ENCODE peak calls at places on chromosomes 3 and 15, in six cellular contexts. M, G, Q, P, D and U are unnamed samples.

GRCh38 chr3:189720746-189721426 is 89.7 kb downstream of the TP63 start:
- DNase-seq in M (no peak), G (no peak), Q (no peak), P (no peak), D (no peak), U (no peak)

GRCh38 chr3:171249171-171249692 is 211.0 kb downstream of the TNIK start:
- DNase-seq in M (no peak), G (no peak), Q (no peak), P (no peak), D (no peak), U (no peak)

GRCh38 chr15:48722764-48723661 is 77.5 kb upstream of the FBN1 start:
- DNase-seq in M (no peak), G (no peak), Q (peak; percentile 85), P (no peak), D (peak; percentile 53), U (no peak)

GRCh38 chr15:44215594-44215993 is 20.5 kb upstream of the FRMD5 start:
- DNase-seq in M (no peak), G (peak; percentile 74), Q (peak; percentile 83), P (no peak), D (peak; percentile 45), U (no peak)

GRCh38 chr15:67168694-67169093 is 85.8 kb downstream of the AAGAB start:
- DNase-seq in M (no peak), G (no peak), Q (no peak), P (peak; percentile 42), D (no peak), U (no peak)

GRCh38 chr15:63888146-63888545 is 54.4 kb upstream of the HERC1 start:
- DNase-seq in M (no peak), G (no peak), Q (no peak), P (peak; percentile 53), D (no peak), U (no peak)

GRCh38 chr3:71752911-71753715 is 542 bp upstream of the GPR27 start:
- DNase-seq in M (no peak), G (no peak), Q (no peak), P (no peak), D (no peak), U (no peak)

GRCh38 chr15:73994419-73994883 is at the start of gene PML:
- DNase-seq in M (peak; percentile 98), G (peak; percentile 91), Q (peak; percentile 97), P (peak; percentile 99), D (peak; percentile 85), U (peak; percentile 97)

GRCh38 chr3:117399311-117400068 is 689.9 kb downstream of the TUSC7 start:
- DNase-seq in M (no peak), G (no peak), Q (no peak), P (no peak), D (peak; percentile 53), U (no peak)

GRCh38 chr3:44993471-44994205 is 17.6 kb downstream of the EXOSC7 start:
- DNase-seq in M (no peak), G (peak; percentile 38), Q (peak; percentile 90), P (no peak), D (peak; percentile 57), U (no peak)

GRCh38 chr3:119944091-119944490 is 150.2 kb downstream of the GSK3B start:
- DNase-seq in M (no peak), G (no peak), Q (no peak), P (no peak), D (no peak), U (no peak)

GRCh38 chr3:52041118-52041847 is 15.1 kb downstream of the DUSP7 start:
- DNase-seq in M (no peak), G (peak; percentile 38), Q (no peak), P (no peak), D (no peak), U (no peak)

GRCh38 chr3:100042144-100042543 is 72.2 kb downstream of the FILIP1L start:
- DNase-seq in M (no peak), G (no peak), Q (peak; percentile 45), P (no peak), D (peak; percentile 78), U (no peak)

GRCh38 chr3:148379763-148380162 is 317.9 kb upstream of the AGTR1 start:
- DNase-seq in M (no peak), G (peak; percentile 71), Q (peak; percentile 13), P (no peak), D (peak; percentile 23), U (no peak)

GRCh38 chr3:65019412-65020093 is 331.8 kb upstream of the ADAMTS9 start:
- DNase-seq in M (no peak), G (no peak), Q (no peak), P (no peak), D (no peak), U (no peak)

GRCh38 chr3:180265551-180265950 is 228.8 kb upstream of the PEX5L start:
- DNase-seq in M (no peak), G (no peak), Q (no peak), P (no peak), D (peak; percentile 45), U (no peak)

GRCh38 chr3:131591394-131591990 is 88.7 kb upstream of the MRPL3 start:
- DNase-seq in M (no peak), G (no peak), Q (no peak), P (no peak), D (no peak), U (no peak)

GRCh38 chr15:85164841-85165466 is 183.3 kb downstream of the PDE8A start:
- DNase-seq in M (no peak), G (no peak), Q (no peak), P (no peak), D (no peak), U (no peak)

GRCh38 chr15:60535743-60536142 is 56.8 kb upstream of the ICE2 start:
- DNase-seq in M (no peak), G (no peak), Q (no peak), P (no peak), D (no peak), U (no peak)

GRCh38 chr3:126128504-126129407 is 44.8 kb upstream of the SLC41A3 start:
- DNase-seq in M (no peak), G (no peak), Q (no peak), P (peak; percentile 53), D (no peak), U (peak; percentile 2)

GRCh38 chr15:34853001-34853758 is 57.8 kb upstream of the ACTC1 start:
- DNase-seq in M (no peak), G (no peak), Q (no peak), P (no peak), D (no peak), U (no peak)

DNA sequence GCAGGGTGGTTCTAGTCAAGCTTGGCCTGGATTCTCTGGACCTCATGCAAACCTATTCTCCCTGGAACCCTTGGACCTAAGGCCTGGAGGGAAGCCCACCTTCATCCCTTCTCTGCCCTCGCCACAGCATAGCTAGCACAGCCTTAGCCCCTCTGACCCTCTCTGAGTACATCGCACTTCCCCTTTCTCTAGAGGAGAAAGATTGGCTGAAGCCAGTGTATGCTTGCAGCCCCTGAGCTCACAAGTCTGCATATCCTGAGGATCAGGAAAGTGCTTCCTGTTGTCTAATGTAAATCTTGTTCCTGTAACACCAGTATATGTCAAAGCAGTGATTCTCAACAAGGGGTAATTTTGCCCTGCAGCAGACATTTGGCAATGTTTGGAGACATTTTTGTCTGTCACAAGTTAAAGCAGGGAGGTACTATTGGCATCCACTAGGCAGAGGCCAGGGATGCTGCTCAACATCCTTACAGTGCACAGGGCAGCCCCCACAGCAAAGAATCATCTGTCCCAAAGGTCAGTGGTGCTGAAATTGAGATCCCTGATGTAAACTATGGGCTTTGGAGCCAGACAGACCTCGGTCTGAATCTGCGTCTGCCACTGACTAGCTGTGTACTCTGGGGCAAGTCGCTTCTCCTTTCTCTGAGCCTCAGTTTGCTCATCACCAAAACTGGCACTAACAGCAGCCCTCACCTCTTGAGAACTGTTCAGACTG is 2.2 kb upstream of the PRKCD start:
- DNase-seq in M (no peak), G (no peak), Q (no peak), P (no peak), D (no peak), U (no peak)
- H3K27ac ChIP-seq in M (no peak overlapping the region), G (peak overlapping the region; percentile 70), Q (no peak overlapping the region), P (no peak overlapping the region), D (no peak overlapping the region), U (no peak overlapping the region)

GRCh38 chr15:39939487-39940452 is 5.9 kb downstream of the EIF2AK4 start:
- DNase-seq in M (no peak), G (no peak), Q (no peak), P (no peak), D (no peak), U (peak; percentile 32)

GRCh38 chr15:39946862-39947261 is 12.9 kb downstream of the EIF2AK4 start:
- DNase-seq in M (no peak), G (no peak), Q (no peak), P (no peak), D (no peak), U (no peak)

GRCh38 chr15:39944711-39945110 is 10.8 kb downstream of the EIF2AK4 start:
- DNase-seq in M (no peak), G (no peak), Q (no peak), P (no peak), D (peak; percentile 84), U (no peak)

GRCh38 chr15:39942101-39942752 is 8.3 kb downstream of the EIF2AK4 start:
- DNase-seq in M (no peak), G (no peak), Q (no peak), P (no peak), D (no peak), U (no peak)

DNA sequence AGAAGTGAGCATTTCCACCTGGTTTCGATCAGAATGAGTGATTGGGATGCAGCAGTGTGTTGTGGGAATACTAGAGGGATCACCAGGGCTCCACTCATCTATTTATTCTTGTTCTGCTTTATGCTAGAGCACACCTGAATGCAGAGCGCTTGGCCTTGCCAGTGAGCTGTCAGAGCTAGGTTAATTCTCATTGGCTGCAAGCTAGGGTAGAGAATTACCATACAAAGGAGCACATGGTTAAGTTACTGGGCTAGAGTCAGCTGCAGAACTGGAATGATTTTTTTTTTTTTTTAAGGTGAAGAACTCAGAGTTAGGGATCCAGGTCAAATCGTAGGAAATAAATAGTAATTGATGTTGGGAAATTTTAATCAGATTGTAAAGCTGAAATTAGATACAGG is 8.8 kb downstream of the EIF2AK4 start:
- DNase-seq in M (no peak), G (no peak), Q (no peak), P (no peak), D (no peak), U (no peak)
- H3K27ac ChIP-seq in M (no peak overlapping the region), G (no peak overlapping the region), Q (no peak overlapping the region), P (no peak overlapping the region), D (no peak overlapping the region), U (no peak overlapping the region)

DNA sequence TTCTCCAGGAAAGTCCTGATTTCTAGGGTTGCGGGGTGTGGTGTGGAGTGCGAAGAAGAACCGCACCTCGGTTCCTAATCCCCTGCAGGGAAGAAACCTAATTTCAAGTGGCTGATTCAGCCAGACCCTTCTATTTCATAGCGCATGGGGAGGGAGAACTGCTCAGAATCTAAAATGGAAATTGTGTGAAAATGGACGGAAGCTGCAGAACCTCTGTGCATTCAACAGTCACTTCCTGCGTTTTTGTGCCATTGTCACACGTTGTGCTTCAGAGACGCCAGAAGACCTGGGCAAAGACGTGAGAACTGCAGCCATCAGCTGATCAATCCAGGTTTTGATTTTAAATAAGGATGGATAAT is 1.2 kb downstream of the SIDT1 start:
- DNase-seq in M (no peak), G (no peak), Q (no peak), P (no peak), D (no peak), U (no peak)
- H3K27ac ChIP-seq in M (peak overlapping the region; percentile 41), G (no peak overlapping the region), Q (no peak overlapping the region), P (no peak overlapping the region), D (no peak overlapping the region), U (no peak overlapping the region)

DNA sequence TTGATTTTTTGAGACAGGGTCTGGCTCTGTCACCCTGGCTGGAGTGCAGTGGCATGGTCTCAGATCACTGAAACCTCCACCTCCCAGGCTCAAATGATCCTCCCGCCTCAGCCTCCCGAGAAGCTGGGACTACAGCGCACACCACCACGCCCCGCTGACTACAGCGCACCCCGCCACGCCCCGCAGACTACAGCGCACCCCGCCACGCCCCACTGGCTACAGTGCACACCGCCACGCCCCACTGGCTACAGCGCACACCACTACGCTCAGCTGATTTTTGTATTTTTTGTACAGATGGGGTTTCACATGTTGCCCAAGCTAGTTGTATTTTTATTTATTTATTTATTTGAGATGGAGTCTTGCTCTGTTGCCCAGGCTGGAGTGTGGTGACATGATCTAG is 35.6 kb downstream of the SLC51A start:
- DNase-seq in M (no peak), G (no peak), Q (no peak), P (no peak), D (no peak), U (no peak)
- H3K27ac ChIP-seq in M (no peak overlapping the region), G (no peak overlapping the region), Q (no peak overlapping the region), P (no peak overlapping the region), D (no peak overlapping the region), U (no peak overlapping the region)